ENCODE peak calls at places on chromosomes 12 and 14, in four cellular contexts. Y, J, N and H are unnamed samples.

GRCh38 chr12:57552692-57553321 is 3.0 kb downstream of the KIF5A start:
- DNase-seq in J (no peak), Y (peak; percentile 47), N (no peak), H (no peak)

GRCh38 chr14:75597149-75597548 is 18.7 kb downstream of the FLVCR2 start:
- DNase-seq in Y (no peak), J (no peak), N (no peak), H (no peak)

GRCh38 chr14:74771409-74771808 is 8.3 kb downstream of the YLPM1 start:
- DNase-seq in J (no peak), N (no peak), Y (no peak), H (no peak)

GRCh38 chr12:18183141-18183540 is 78.2 kb upstream of the PIK3C2G start:
- DNase-seq in Y (no peak), J (no peak), N (no peak), H (no peak)

GRCh38 chr14:71529855-71530254 is 402.4 kb upstream of the RGS6 start:
- DNase-seq in Y (peak; percentile 81), N (no peak), J (no peak), H (no peak)

GRCh38 chr14:37420622-37421021 is 174.4 kb downstream of the FOXA1 start:
- DNase-seq in J (no peak), N (no peak), Y (no peak), H (no peak)

GRCh38 chr12:52395761-52396434 is 10.2 kb downstream of the KRT82 start:
- DNase-seq in Y (no peak), N (peak; percentile 43), J (no peak), H (peak; percentile 55)

GRCh38 chr12:49190317-49190716 is 1.4 kb upstream of the TUBA1A start:
- DNase-seq in J (no peak), N (no peak), Y (no peak), H (no peak)

GRCh38 chr12:96338852-96339478 is 61.3 kb downstream of the CDK17 start:
- DNase-seq in N (no peak), Y (no peak), J (no peak), H (no peak)

DNA sequence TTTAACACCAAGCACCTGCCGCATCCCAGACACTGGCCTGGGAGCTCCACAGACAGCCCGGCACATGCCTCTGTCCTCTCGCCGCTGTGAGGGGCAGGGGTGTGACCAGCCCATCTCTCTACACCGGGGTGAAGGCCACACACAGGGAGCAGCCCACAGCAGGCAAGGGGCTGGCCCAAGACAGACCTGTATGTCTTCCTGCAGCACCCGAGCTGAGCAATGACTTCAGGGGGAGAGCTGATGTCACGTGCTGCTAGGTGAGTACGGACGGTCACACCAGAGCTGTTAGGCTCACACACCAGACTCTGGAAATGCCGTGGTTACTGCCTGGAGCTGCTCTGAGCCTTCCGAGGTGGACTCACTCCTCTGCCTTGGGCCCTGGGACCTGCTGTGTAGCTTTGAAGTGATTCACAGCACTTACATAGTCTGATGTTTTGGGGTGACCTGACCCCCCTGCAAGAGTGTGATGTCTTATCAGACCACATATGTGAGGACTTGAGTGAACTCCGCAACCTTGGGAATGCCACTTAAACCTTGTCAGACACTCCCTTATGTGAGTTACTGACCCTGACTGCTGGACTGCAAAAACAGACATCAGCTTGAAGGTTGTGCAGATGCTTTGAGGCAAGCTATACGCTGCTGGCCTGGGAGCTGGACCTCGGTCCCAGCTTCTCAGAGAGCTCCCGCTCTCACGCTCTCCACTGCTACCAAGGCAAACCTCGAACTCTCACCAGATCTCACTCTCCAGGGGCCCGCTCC is 1.8 kb downstream of the XRCC3 start:
- DNase-seq in J (no peak), Y (no peak), N (no peak), H (no peak)
- H3K27ac ChIP-seq in J (no peak overlapping the region), Y (no peak overlapping the region), N (peak overlapping the region; percentile 93), H (peak overlapping the region; percentile 99)

GRCh38 chr12:109302358-109302757 is 6.7 kb downstream of the FOXN4 start:
- DNase-seq in N (peak; percentile 46), Y (no peak), J (no peak), H (peak; percentile 28)
- TF ChIP-seq CTCF in N (no peak), Y (no peak), J (no peak), H (no peak)

GRCh38 chr12:113297621-113298471 is 37.1 kb downstream of the SLC8B1 start:
- DNase-seq in N (no peak), J (no peak), Y (no peak), H (no peak)

GRCh38 chr12:113298861-113299545 is 35.9 kb downstream of the SLC8B1 start:
- DNase-seq in J (no peak), Y (peak; percentile 12), N (no peak), H (no peak)

GRCh38 chr12:113301811-113302210 is 33.1 kb downstream of the SLC8B1 start:
- DNase-seq in J (no peak), Y (no peak), N (no peak), H (no peak)

GRCh38 chr12:113298472-113298817 is 36.5 kb downstream of the SLC8B1 start:
- DNase-seq in J (no peak), Y (no peak), N (no peak), H (no peak)

GRCh38 chr12:113299619-113300237 is 35.2 kb downstream of the SLC8B1 start:
- DNase-seq in J (no peak), N (peak; percentile 93), Y (peak; percentile 79), H (peak; percentile 87)
- H3K27ac ChIP-seq in J (no peak overlapping the region), N (peak overlapping the region; percentile 89), Y (peak overlapping the region; percentile 62), H (peak overlapping the region; percentile 76)

DNA sequence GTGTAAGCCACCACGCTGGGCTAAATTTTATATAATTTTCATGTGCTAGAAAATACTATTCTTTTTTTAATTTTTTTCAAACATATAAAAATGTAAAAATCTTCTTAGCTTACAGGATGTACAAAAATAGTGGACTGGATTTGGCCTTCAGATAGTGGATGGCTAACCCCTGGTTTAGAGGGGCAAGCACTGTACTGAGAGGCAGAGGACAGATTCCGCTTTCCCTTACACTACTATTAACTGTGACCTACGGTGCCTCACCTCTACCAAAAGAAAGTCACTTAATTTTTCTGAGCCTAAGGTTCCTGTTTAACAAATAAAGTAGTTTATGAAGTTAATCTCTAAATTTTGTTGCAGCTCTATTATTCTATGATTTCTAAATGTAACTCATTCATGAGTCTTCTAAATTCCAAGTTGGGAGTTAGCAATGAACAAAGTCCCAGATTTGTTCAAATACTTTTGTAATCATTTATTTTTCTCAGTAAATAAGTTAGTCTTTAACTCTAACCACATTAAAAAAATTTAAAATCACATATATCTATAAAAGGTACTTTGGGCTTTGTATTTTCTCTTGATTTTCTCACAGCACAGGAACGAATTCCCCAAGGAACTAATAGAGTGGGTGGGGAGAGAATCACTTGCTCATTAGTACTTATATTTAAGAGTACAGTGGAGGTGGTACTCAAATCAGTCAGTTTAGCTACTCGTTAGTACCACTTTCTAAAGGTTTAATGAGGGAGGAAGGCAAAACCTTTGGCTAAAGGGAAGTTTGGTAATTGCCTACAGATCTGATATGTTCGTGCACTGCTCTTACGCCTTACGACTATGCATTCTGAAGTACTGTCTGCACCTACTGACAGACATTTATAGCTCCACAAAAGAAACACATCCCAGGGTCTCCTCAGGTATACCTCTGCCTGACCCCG is 33.7 kb downstream of the SLC15A5 start:
- DNase-seq in Y (no peak), J (no peak), N (no peak), H (no peak)
- TF ChIP-seq CTCF in Y (no peak), J (no peak), N (no peak), H (no peak)